ENCODE peak calls at places on chromosomes 6 and 20, in four cellular contexts. N is HepG2, M is K562, X is GM12878. S is an unnamed sample.

GRCh38 chr6:152461556-152461955 is 175.6 kb downstream of the SYNE1 start:
- DNase-seq in N (no peak), M (no peak), X (no peak), S (no peak)

GRCh38 chr6:40732878-40733277 is 145.7 kb upstream of the LRFN2 start:
- DNase-seq in N (no peak), M (no peak), X (no peak), S (no peak)

GRCh38 chr6:124573953-124574352 is 388.3 kb upstream of the RNF217 start:
- DNase-seq in N (no peak), M (no peak), X (no peak), S (no peak)

GRCh38 chr6:72811971-72812421 is 190.1 kb downstream of the KCNQ5 start:
- DNase-seq in N (no peak), M (no peak), X (no peak), S (no peak)

GRCh38 chr6:41072836-41073202 is at the start of gene NFYA:
- DNase-seq in N (no peak), M (no peak), X (no peak), S (no peak)

GRCh38 chr6:64224819-64225218 is 589.2 kb downstream of the PHF3 start:
- DNase-seq in N (no peak), M (no peak), X (no peak), S (no peak)

GRCh38 chr6:37872385-37872768 is 52.9 kb downstream of the ZFAND3 start:
- DNase-seq in N (no peak), M (no peak), X (no peak), S (no peak)

GRCh38 chr20:3046677-3047462 is 1.0 kb downstream of the MRPS26 start:
- DNase-seq in N (peak), M (peak), X (no peak), S (peak)

GRCh38 chr6:88519227-88520019 is 353.3 kb upstream of the CNR1 start:
- DNase-seq in N (no peak), M (peak), X (no peak), S (no peak)

GRCh38 chr20:51510961-51511360 is 31.6 kb downstream of the NFATC2 start:
- DNase-seq in N (no peak), M (no peak), X (no peak), S (no peak)

GRCh38 chr6:40789143-40789764 is 202.1 kb upstream of the LRFN2 start:
- DNase-seq in N (no peak), M (no peak), X (no peak), S (no peak)

GRCh38 chr6:3510178-3510577 is 53.3 kb upstream of the SLC22A23 start:
- DNase-seq in N (no peak), M (no peak), X (no peak), S (no peak)

DNA sequence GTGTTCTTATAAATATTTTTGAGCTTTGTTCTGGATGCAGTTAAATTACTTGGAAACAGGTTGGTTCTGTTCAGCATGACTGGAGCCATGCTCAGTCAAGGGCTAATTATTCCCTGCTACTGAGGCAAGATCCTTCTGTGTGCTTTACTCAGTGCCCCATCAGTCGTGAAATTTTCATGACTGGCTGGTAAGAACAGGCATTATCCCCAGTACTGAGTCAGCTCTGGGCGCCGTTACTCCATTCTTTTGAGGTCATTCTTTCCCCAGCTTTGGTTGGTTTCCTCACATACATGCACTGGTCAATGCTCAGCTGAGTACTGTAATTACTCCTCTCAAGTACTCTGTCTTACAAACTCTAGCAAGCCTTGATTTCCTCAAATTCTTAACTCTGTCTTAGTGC is 71.3 kb downstream of the CDKAL1 start:
- DNase-seq in N (no peak), M (no peak), X (no peak), S (no peak)
- TF ChIP-seq SP1 in N (no peak), M (no peak), X (no peak), S (no peak)

GRCh38 chr6:154606457-154606856 is 96.0 kb upstream of the CNKSR3 start:
- DNase-seq in N (no peak), M (peak), X (peak), S (no peak)
- TF ChIP-seq TARDBP in N (no peak), M (no peak), X (no peak), S (no peak)

GRCh38 chr6:168017629-168018028 is 20.2 kb downstream of the KIF25 start:
- DNase-seq in N (no peak), M (no peak), X (no peak), S (no peak)
- TF ChIP-seq SP1 in N (no peak), M (no peak), X (no peak), S (no peak)

DNA sequence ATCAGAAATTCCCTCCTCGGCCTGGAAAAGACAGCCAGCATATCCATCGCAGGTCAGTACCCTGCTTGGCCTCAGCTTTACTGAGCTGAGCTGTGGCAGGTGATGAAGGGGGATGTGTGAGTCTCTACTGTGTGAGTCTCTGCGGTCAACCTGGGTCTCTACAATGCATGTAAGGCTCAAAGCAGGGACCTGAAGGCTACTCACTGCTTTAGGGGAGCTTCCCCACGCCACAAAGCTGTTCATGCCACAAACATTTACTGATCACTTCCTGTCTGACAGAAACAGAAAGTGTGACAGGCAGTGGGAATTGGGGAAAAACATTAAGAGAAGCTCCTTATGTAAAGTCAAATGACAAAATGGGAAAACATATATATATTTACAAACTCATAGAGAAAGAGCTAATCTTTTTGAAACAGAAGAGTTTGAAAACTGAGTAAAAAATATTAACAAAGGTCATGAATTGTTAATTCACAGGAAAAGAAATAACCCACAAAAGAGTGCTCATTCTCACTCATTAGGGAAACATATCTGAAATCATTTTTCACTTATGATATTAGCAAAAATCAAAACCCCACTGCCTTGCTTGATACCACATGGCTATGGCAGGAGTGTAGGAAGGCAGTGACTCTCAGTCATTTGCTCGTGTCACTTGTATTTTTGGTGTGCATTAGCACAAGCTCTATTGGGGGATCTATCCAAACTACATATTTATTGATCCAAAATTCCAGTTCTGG is 5.8 kb downstream of the BTN3A3 start:
- DNase-seq in N (no peak), M (no peak), X (peak), S (no peak)
- TF ChIP-seq TARDBP in N (no peak), M (no peak), X (no peak), S (no peak)